ENCODE peak calls at places on chromosomes 2 and 18, in seven cellular contexts. J, Z, N, K, F, P and D are unnamed samples.

GRCh38 chr2:11813951-11814350 is 67.5 kb downstream of the LPIN1 start:
- DNase-seq in N (no peak), Z (no peak), J (no peak), P (no peak), K (no peak), F (no peak), D (no peak)

GRCh38 chr2:138177693-138178092 is 213.4 kb downstream of the HNMT start:
- DNase-seq in K (no peak), Z (no peak), F (no peak), J (no peak), N (no peak), P (no peak), D (no peak)

GRCh38 chr2:109066501-109066900 is 62.5 kb upstream of the SH3RF3 start:
- DNase-seq in N (no peak), Z (no peak), P (no peak), J (no peak), K (no peak), F (no peak), D (peak; percentile 83)

GRCh38 chr2:213451542-213452256 is 167.4 kb downstream of the SPAG16 start:
- DNase-seq in K (no peak), N (no peak), P (no peak), Z (no peak), J (no peak), F (no peak), D (no peak)

GRCh38 chr2:142179686-142180085 is 48.9 kb upstream of the LRP1B start:
- DNase-seq in K (no peak), J (no peak), P (no peak), N (no peak), F (no peak), Z (no peak), D (no peak)

GRCh38 chr2:237919593-237919992 is 47.2 kb upstream of the UBE2F start:
- DNase-seq in F (no peak), Z (no peak), J (no peak), N (no peak), K (no peak), P (no peak), D (no peak)

GRCh38 chr2:725464-725863 is 48.3 kb upstream of the TMEM18 start:
- DNase-seq in N (no peak), K (no peak), P (no peak), Z (no peak), J (no peak), F (no peak), D (no peak)

GRCh38 chr2:8551622-8552074 is 130.2 kb upstream of the ID2 start:
- DNase-seq in P (no peak), F (peak; percentile 2), J (peak; percentile 55), N (peak; percentile 1), K (no peak), Z (no peak), D (no peak)

GRCh38 chr2:8515390-8515761 is 166.5 kb upstream of the ID2 start:
- DNase-seq in J (peak; percentile 77), K (no peak), F (peak; percentile 34), Z (peak; percentile 72), P (no peak), N (peak; percentile 48), D (no peak)

GRCh38 chr2:3606370-3607124 is 11.6 kb downstream of the COLEC11 start:
- DNase-seq in P (no peak), F (no peak), J (no peak), Z (no peak), N (no peak), K (no peak), D (no peak)

GRCh38 chr2:227006189-227006897 is 157.7 kb downstream of the COL4A4 start:
- DNase-seq in N (no peak), J (no peak), K (no peak), P (no peak), Z (no peak), F (no peak), D (no peak)

GRCh38 chr2:195850764-195851163 is 193.7 kb downstream of the SLC39A10 start:
- DNase-seq in P (no peak), N (no peak), J (no peak), K (no peak), F (no peak), Z (no peak), D (no peak)

GRCh38 chr2:71690876-71691275 is 237.5 kb downstream of the DYSF start:
- DNase-seq in P (no peak), J (no peak), Z (no peak), N (no peak), K (no peak), F (peak; percentile 41), D (no peak)

GRCh38 chr2:201404699-201405275 is 46.5 kb downstream of the TRAK2 start:
- DNase-seq in F (no peak), K (no peak), P (no peak), N (no peak), J (no peak), Z (no peak), D (no peak)

GRCh38 chr2:102235491-102235890 is 48.7 kb downstream of the IL1RL2 start:
- DNase-seq in F (no peak), K (no peak), Z (no peak), J (no peak), P (no peak), N (no peak), D (no peak)
- TF ChIP-seq CTCF in F (no peak), K (peak; percentile 23), Z (peak; percentile 28), J (no peak), P (peak; percentile 20), N (no peak), D (peak; percentile 49)

GRCh38 chr18:46395795-46396194 is 261.2 kb downstream of the LOXHD1 start:
- DNase-seq in F (no peak), J (no peak), Z (no peak), N (no peak), P (no peak), K (no peak), D (no peak)

GRCh38 chr18:46393961-46394360 is 263.1 kb downstream of the LOXHD1 start:
- DNase-seq in K (no peak), J (no peak), F (no peak), Z (no peak), N (no peak), P (no peak), D (no peak)

GRCh38 chr18:46392576-46392975 is 264.4 kb downstream of the LOXHD1 start:
- DNase-seq in F (no peak), J (no peak), K (no peak), P (no peak), N (no peak), Z (no peak), D (no peak)

GRCh38 chr18:46397174-46397573 is 259.8 kb downstream of the LOXHD1 start:
- DNase-seq in K (no peak), P (no peak), Z (no peak), J (no peak), N (no peak), F (no peak), D (no peak)

GRCh38 chr18:46393230-46393629 is 263.8 kb downstream of the LOXHD1 start:
- DNase-seq in J (no peak), P (no peak), K (no peak), Z (no peak), F (no peak), N (no peak), D (no peak)
- TF ChIP-seq CTCF in J (no peak), P (no peak), K (no peak), Z (no peak), F (no peak), N (no peak), D (peak; percentile 8)

DNA sequence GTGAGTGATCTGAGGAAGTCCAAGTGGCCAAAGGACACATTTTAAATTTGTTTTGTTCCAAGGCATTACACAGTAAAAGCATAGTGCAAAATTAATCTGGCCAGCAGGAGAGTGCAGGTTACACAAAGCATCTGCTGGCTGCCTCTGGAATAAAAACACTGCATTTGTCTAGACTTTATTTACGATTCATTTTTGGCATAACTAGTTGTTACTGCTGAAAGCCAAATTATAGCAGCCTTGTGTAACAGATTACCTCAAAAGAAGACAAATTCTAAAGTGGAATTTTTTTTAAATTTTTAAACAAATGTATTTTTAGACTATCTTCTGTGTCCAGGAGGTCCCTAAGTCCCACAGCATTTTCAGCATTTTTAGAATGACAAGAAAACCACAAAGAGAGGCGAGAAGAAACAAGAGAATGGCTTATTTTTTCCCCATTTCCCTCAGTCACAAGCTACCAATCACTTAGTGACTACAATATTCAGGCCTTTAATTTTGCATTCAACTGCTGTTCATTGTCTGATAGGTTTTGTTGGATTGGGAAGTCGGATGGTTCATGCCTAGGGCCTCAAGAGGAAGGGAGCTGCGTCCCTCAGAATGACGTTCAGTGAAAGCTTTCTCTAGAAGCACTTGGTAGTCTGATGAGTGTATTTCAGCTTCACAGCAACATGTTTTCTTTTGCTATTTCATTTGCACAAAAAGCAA is 46.0 kb downstream of the TMEFF2 start:
- DNase-seq in N (no peak), K (peak; percentile 70), F (no peak), Z (no peak), J (no peak), P (no peak), D (no peak)
- TF ChIP-seq CTCF in N (peak; percentile 8), K (peak; percentile 43), F (no peak), Z (no peak), J (no peak), P (no peak), D (no peak)

GRCh38 chr2:110741491-110741980 is 9.2 kb downstream of the ACOXL start:
- DNase-seq in P (no peak), K (no peak), Z (no peak), J (no peak), N (no peak), F (no peak), D (no peak)
- TF ChIP-seq CTCF in P (no peak), K (no peak), Z (no peak), J (no peak), N (no peak), F (no peak), D (no peak)